ENCODE peak calls at places on chromosomes 1 and 21, in ten cellular contexts. E, J, B, N, M, R, T, P, A and U are unnamed samples. For H3K4me1, the result is how much of the 10 kb centered on the place peaks cover.

GRCh38 chr1:218804014-218804785 is 369.5 kb upstream of the LYPLAL1 start:
- DNase-seq in N (no peak), T (no peak), M (peak), E (no peak), P (no peak), R (no peak), B (no peak), A (no peak), J (no peak), U (no peak)

GRCh38 chr1:188170935-188171334 is 1342.2 kb downstream of the PLA2G4A start:
- DNase-seq in R (no peak), N (no peak), M (no peak), B (no peak), T (no peak), P (no peak), J (no peak), E (no peak), A (no peak), U (no peak)

GRCh38 chr1:118154220-118154619 is 30.8 kb downstream of the SPAG17 start:
- DNase-seq in R (no peak), A (no peak), M (no peak), T (no peak), E (no peak), B (no peak), J (no peak), N (peak), P (no peak), U (no peak)

GRCh38 chr1:2545754-2546514 is 10.2 kb upstream of the TNFRSF14 start:
- DNase-seq in M (no peak), T (peak), A (peak), B (peak), N (peak), P (peak), J (peak), R (peak), E (peak), U (peak)

GRCh38 chr1:242522304-242522945 is 2.1 kb downstream of the PLD5 start:
- DNase-seq in P (no peak), J (no peak), M (no peak), B (no peak), R (no peak), A (no peak), E (no peak), N (no peak), T (no peak), U (no peak)

GRCh38 chr21:42845296-42845965 is 33.9 kb downstream of the WDR4 start:
- DNase-seq in J (no peak), M (no peak), A (peak), T (no peak), E (peak), B (peak), R (no peak), P (peak), N (no peak), U (peak)

GRCh38 chr1:71828431-71829012 is 453.8 kb downstream of the NEGR1 start:
- DNase-seq in P (no peak), M (no peak), B (no peak), E (no peak), A (no peak), R (no peak), N (no peak), T (no peak), J (no peak), U (no peak)

GRCh38 chr1:34407140-34407539 is 230.4 kb downstream of the C1orf94 start:
- DNase-seq in T (no peak), E (no peak), R (no peak), P (peak), B (no peak), N (no peak), M (no peak), J (peak), A (no peak), U (peak)

GRCh38 chr1:245234217-245235120 is 79.7 kb downstream of the KIF26B start:
- DNase-seq in P (no peak), A (no peak), M (no peak), E (no peak), R (peak), T (no peak), B (no peak), J (no peak), N (no peak), U (no peak)

GRCh38 chr21:28776251-28776650 is 216.4 kb downstream of the LTN1 start:
- DNase-seq in J (no peak), P (no peak), A (no peak), N (no peak), R (no peak), T (no peak), M (no peak), E (no peak), B (no peak), U (no peak)

GRCh38 chr1:6497215-6497866 is 5.9 kb upstream of the PLEKHG5 start:
- DNase-seq in R (peak), P (peak), E (peak), J (no peak), N (no peak), A (no peak), T (no peak), M (no peak), B (peak), U (peak)

GRCh38 chr1:16628361-16629111 is 15.2 kb upstream of the NBPF1 start:
- DNase-seq in E (peak), J (no peak), A (peak), M (no peak), T (no peak), B (no peak), P (peak), N (no peak), R (peak), U (peak)

GRCh38 chr1:181263444-181263843 is 174.9 kb downstream of the IER5 start:
- DNase-seq in P (no peak), E (no peak), A (no peak), J (no peak), B (no peak), R (no peak), N (no peak), T (no peak), M (no peak), U (no peak)

GRCh38 chr1:8239306-8240023 is 78.4 kb upstream of the SLC45A1 start:
- DNase-seq in A (no peak), N (no peak), P (no peak), T (peak), J (no peak), R (peak), M (no peak), B (no peak), E (peak), U (peak)

GRCh38 chr1:243488459-243489163 is 232.8 kb downstream of the SDCCAG8 start:
- DNase-seq in M (no peak), P (no peak), A (no peak), J (no peak), T (no peak), N (no peak), E (no peak), R (no peak), B (no peak), U (no peak)

GRCh38 chr1:6727535-6727934 is 25.9 kb upstream of the DNAJC11 start:
- DNase-seq in N (peak), T (peak), R (peak), A (no peak), B (no peak), M (peak), J (no peak), P (peak), E (peak), U (peak)

GRCh38 chr1:47823016-47823843 is 174.0 kb downstream of the TRABD2B start:
- DNase-seq in J (no peak), M (no peak), E (no peak), N (no peak), A (no peak), P (no peak), R (no peak), B (no peak), T (no peak), U (no peak)

GRCh38 chr1:197321821-197322220 is 53.8 kb downstream of the CRB1 start:
- DNase-seq in N (no peak), A (no peak), M (no peak), E (no peak), T (no peak), R (no peak), J (no peak), P (no peak), B (no peak), U (no peak)

GRCh38 chr1:164561007-164561406 is 2.0 kb downstream of the PBX1 start:
- DNase-seq in R (no peak), E (no peak), A (no peak), J (no peak), B (no peak), N (no peak), M (no peak), T (no peak), P (no peak), U (no peak)

GRCh38 chr1:232574867-232575523 is 54.9 kb downstream of the SIPA1L2 start:
- DNase-seq in P (no peak), J (no peak), N (no peak), T (no peak), R (no peak), B (no peak), A (no peak), E (no peak), M (no peak), U (no peak)

GRCh38 chr1:223393275-223394214 is at the start of gene CCDC185:
- DNase-seq in N (no peak), J (peak), A (no peak), E (no peak), B (no peak), T (no peak), M (no peak), P (no peak), R (peak), U (peak)

GRCh38 chr1:193448682-193449461 is 262.5 kb upstream of the B3GALT2 start:
- DNase-seq in N (peak), A (no peak), J (no peak), B (no peak), E (no peak), R (no peak), P (no peak), T (no peak), M (no peak), U (no peak)

GRCh38 chr1:76867342-76868130 is at the start of gene ST6GALNAC5:
- DNase-seq in A (no peak), T (no peak), J (no peak), N (no peak), R (peak), B (no peak), M (no peak), E (peak), P (no peak), U (no peak)

GRCh38 chr1:19393051-19393450 is 80.9 kb downstream of the SLC66A1 start:
- DNase-seq in B (no peak), R (no peak), N (no peak), A (no peak), M (no peak), P (no peak), J (no peak), E (peak), T (no peak), U (no peak)

GRCh38 chr1:236830116-236830515 is 35.0 kb downstream of the MTR start:
- DNase-seq in E (no peak), R (no peak), T (no peak), B (no peak), M (no peak), N (no peak), P (no peak), J (no peak), A (no peak), U (no peak)

GRCh38 chr21:16534408-16535099 is 804.8 kb downstream of the USP25 start:
- DNase-seq in R (no peak), N (no peak), A (peak), T (no peak), M (no peak), J (peak), E (no peak), B (peak), P (peak), U (peak)

GRCh38 chr1:41242645-41243171 is 602 bp upstream of the SCMH1 start:
- DNase-seq in E (no peak), R (peak), A (no peak), J (no peak), M (no peak), N (no peak), P (no peak), B (peak), T (no peak), U (no peak)

GRCh38 chr1:33081554-33082305 is 777 bp downstream of the AZIN2 start:
- DNase-seq in A (no peak), E (no peak), R (peak), M (no peak), J (no peak), P (no peak), T (no peak), B (no peak), N (no peak), U (no peak)

GRCh38 chr1:18149113-18149641 is 41.6 kb downstream of the IGSF21 start:
- DNase-seq in R (peak), P (no peak), J (no peak), M (no peak), B (no peak), E (no peak), A (no peak), N (no peak), T (peak), U (no peak)

GRCh38 chr1:79264975-79265818 is 258.7 kb upstream of the ADGRL4 start:
- DNase-seq in M (no peak), A (no peak), N (no peak), P (no peak), T (no peak), J (no peak), B (no peak), R (no peak), E (no peak), U (no peak)

GRCh38 chr21:28447453-28447852 is 545.2 kb downstream of the LTN1 start:
- DNase-seq in T (no peak), B (no peak), M (no peak), R (no peak), P (no peak), A (no peak), E (no peak), N (no peak), J (no peak), U (no peak)

GRCh38 chr21:43902441-43902840 is 37.4 kb downstream of the AGPAT3 start:
- DNase-seq in B (no peak), R (no peak), T (no peak), M (no peak), J (no peak), E (no peak), A (no peak), N (no peak), P (no peak), U (no peak)

GRCh38 chr1:160522622-160523345 is at the start of gene SLAMF6:
- DNase-seq in J (no peak), A (no peak), E (peak), M (no peak), T (no peak), P (no peak), N (peak), B (no peak), R (no peak), U (no peak)

GRCh38 chr1:41152622-41153044 is 89.5 kb downstream of the SCMH1 start:
- DNase-seq in T (no peak), A (no peak), P (no peak), M (no peak), R (no peak), N (no peak), E (no peak), B (no peak), J (no peak), U (no peak)

GRCh38 chr1:37497832-37498231 is 16.7 kb downstream of the MEAF6 start:
- DNase-seq in R (no peak), A (no peak), N (no peak), B (no peak), T (no peak), E (no peak), P (peak), J (no peak), M (no peak), U (peak)

GRCh38 chr1:188514917-188515316 is 1686.2 kb downstream of the PLA2G4A start:
- DNase-seq in M (no peak), N (no peak), B (no peak), J (no peak), E (no peak), R (no peak), T (no peak), P (no peak), A (no peak), U (no peak)

GRCh38 chr1:202600432-202601041 is 109.7 kb downstream of the SYT2 start:
- DNase-seq in P (no peak), A (no peak), B (no peak), R (no peak), N (no peak), E (peak), T (no peak), J (no peak), M (no peak), U (no peak)

GRCh38 chr1:246274191-246274590 is 232.9 kb downstream of the SMYD3 start:
- DNase-seq in P (no peak), N (no peak), B (no peak), E (no peak), T (no peak), M (no peak), R (no peak), J (no peak), A (no peak), U (no peak)

GRCh38 chr1:28326505-28326904 is 2.3 kb upstream of the MED18 start:
- DNase-seq in M (no peak), A (no peak), J (no peak), N (no peak), E (no peak), R (no peak), B (no peak), P (no peak), T (no peak), U (no peak)

GRCh38 chr1:153534933-153535663 is 693 bp downstream of the S100A6 start:
- DNase-seq in A (peak), T (no peak), J (no peak), P (peak), E (peak), R (no peak), B (peak), M (no peak), N (no peak), U (peak)

GRCh38 chr1:230825804-230826160 is 42.5 kb downstream of the C1orf198 start:
- DNase-seq in T (no peak), J (peak), B (no peak), A (no peak), M (no peak), E (no peak), N (no peak), R (no peak), P (no peak), U (no peak)

GRCh38 chr1:230828421-230828820 is 39.9 kb downstream of the C1orf198 start:
- DNase-seq in M (no peak), T (no peak), R (no peak), N (no peak), B (no peak), E (no peak), A (no peak), P (no peak), J (peak), U (no peak)

GRCh38 chr1:230826166-230826875 is 42.0 kb downstream of the C1orf198 start:
- DNase-seq in A (no peak), N (no peak), B (no peak), T (no peak), P (no peak), R (no peak), J (peak), M (no peak), E (no peak), U (no peak)

GRCh38 chr1:230827081-230827681 is 41.1 kb downstream of the C1orf198 start:
- DNase-seq in M (no peak), B (no peak), R (no peak), T (peak), P (no peak), A (no peak), J (peak), N (no peak), E (no peak), U (no peak)

GRCh38 chr1:230827801-230828200 is 40.5 kb downstream of the C1orf198 start:
- DNase-seq in R (no peak), M (no peak), T (no peak), B (no peak), P (no peak), E (no peak), J (peak), A (no peak), N (no peak), U (no peak)
- H3K4me1 ChIP-seq in R (under half), M (under half), T (under half), B (under half), P (under half), E (under half), J (half or more), A (half or more), N (under half), U (half or more)

GRCh38 chr21:39660596-39660995 is 47.9 kb downstream of the B3GALT5 start:
- DNase-seq in E (no peak), T (no peak), P (no peak), J (no peak), B (peak), R (no peak), N (no peak), A (no peak), M (no peak), U (no peak)
- TF ChIP-seq POLR2AphosphoS5 in E (no peak), T (no peak), P (no peak), J (peak), B (peak), R (no peak), N (no peak), A (no peak), M (no peak), U (no peak)

DNA sequence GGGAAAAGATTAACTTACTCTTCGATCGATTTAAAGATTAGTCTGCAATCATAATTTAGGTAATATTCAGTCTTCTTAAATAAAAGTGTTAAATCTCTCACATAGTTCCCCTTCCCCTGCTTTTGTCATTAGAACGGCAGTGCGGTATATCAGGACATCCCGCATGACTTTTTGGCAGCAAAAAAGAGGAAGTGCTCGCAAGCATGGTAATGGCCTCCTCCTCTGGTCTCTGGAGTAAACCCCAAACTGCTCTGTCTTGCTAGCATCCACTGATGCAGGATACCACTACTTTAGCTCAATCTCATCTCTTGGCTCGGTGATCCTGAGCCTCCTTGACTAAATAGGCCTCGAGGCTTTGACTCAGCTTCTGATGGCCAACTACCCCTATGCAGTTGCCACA is 78.7 kb upstream of the VAV3 start:
- DNase-seq in T (no peak), A (no peak), P (no peak), M (no peak), N (no peak), R (no peak), J (no peak), E (no peak), B (no peak), U (no peak)
- H3K4me1 ChIP-seq in T (under half), A (under half), P (under half), M (under half), N (under half), R (under half), J (under half), E (under half), B (under half), U (under half)

GRCh38 chr1:100631015-100631521 is 88.5 kb upstream of the VCAM1 start:
- DNase-seq in B (no peak), E (no peak), M (no peak), P (no peak), N (no peak), A (no peak), R (no peak), J (no peak), T (no peak), U (no peak)

GRCh38 chr1:100628631-100629081 is 90.7 kb downstream of the GPR88 start:
- DNase-seq in B (no peak), E (no peak), N (no peak), M (no peak), P (no peak), J (no peak), R (no peak), A (no peak), T (no peak), U (no peak)

GRCh38 chr1:100627018-100627716 is 89.2 kb downstream of the GPR88 start:
- DNase-seq in B (no peak), E (no peak), T (no peak), P (no peak), R (no peak), A (no peak), J (no peak), M (no peak), N (no peak), U (no peak)

GRCh38 chr1:100627936-100628335 is 90.0 kb downstream of the GPR88 start:
- DNase-seq in R (no peak), N (no peak), T (no peak), A (no peak), M (no peak), E (no peak), P (no peak), B (no peak), J (no peak), U (no peak)

DNA sequence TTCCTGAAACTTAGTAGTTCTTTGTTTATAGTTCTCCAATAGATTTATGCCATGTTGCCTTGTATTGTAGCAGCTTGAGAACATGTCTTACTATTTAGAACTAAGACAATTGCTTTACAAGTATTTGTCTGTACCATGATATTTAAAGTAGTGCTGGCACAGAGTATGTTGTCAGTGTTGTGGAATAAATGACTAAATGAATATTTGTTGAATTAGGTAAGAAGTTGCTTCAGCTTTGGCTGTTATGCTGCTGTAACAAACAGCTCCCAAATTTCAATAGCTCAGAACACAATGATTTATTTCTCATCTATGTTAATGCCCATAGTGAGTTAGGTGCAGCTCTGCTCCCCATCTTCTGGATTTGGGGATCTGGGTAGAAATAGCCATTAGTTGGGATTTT is 90.2 kb upstream of the VCAM1 start:
- DNase-seq in J (no peak), E (no peak), N (no peak), B (no peak), T (no peak), A (no peak), R (no peak), M (no peak), P (no peak), U (no peak)
- TF ChIP-seq POLR2AphosphoS5 in J (no peak), E (no peak), N (no peak), B (no peak), T (no peak), A (no peak), R (no peak), M (no peak), P (no peak), U (no peak)

GRCh38 chr1:9367806-9368205 is 75.1 kb downstream of the SPSB1 start:
- DNase-seq in B (no peak), A (no peak), P (no peak), N (no peak), M (no peak), E (no peak), R (no peak), J (no peak), T (no peak), U (no peak)
- H3K4me1 ChIP-seq in B (under half), A (under half), P (under half), N (under half), M (under half), E (under half), R (under half), J (half or more), T (under half), U (under half)

GRCh38 chr1:36408479-36408878 is 10.8 kb upstream of the LSM10 start:
- DNase-seq in J (no peak), E (no peak), T (no peak), B (no peak), R (no peak), M (no peak), N (no peak), P (no peak), A (no peak), U (no peak)
- TF ChIP-seq POLR2AphosphoS5 in J (no peak), E (no peak), T (no peak), B (peak), R (no peak), M (no peak), N (no peak), P (no peak), A (no peak), U (no peak)